ENCODE peak calls at places on chromosomes 3 and 15, in nine cellular contexts. One of them, this sample, is unnamed.

GRCh38 chr3:165491487-165491886 is 295.3 kb upstream of the SLITRK3 start:
- DNase-seq in CD8-positive, alpha-beta memory T cell: no peak
- DNase-seq in mesendoderm: peak; percentile 5
- DNase-seq in cardiac fibroblast: peak; percentile 34
- DNase-seq in retinal pigment epithelial cell: no peak
- DNase-seq in AG04449: no peak
- DNase-seq in suprapubic skin: no peak
- DNase-seq in kidney: no peak
- DNase-seq in AG10803: peak; percentile 0
- DNase-seq in this sample: peak; percentile 49

GRCh38 chr15:62453356-62453755 is 288.3 kb upstream of the C2CD4B start:
- DNase-seq in CD8-positive, alpha-beta memory T cell: no peak
- DNase-seq in mesendoderm: no peak
- DNase-seq in cardiac fibroblast: no peak
- DNase-seq in retinal pigment epithelial cell: no peak
- DNase-seq in AG04449: no peak
- DNase-seq in suprapubic skin: no peak
- DNase-seq in kidney: no peak
- DNase-seq in AG10803: peak; percentile 25
- DNase-seq in this sample: no peak

GRCh38 chr3:48662753-48663488 is at the start of gene CELSR3:
- DNase-seq in CD8-positive, alpha-beta memory T cell: peak; percentile 55
- DNase-seq in mesendoderm: peak; percentile 97
- DNase-seq in cardiac fibroblast: peak; percentile 95
- DNase-seq in retinal pigment epithelial cell: peak; percentile 75
- DNase-seq in AG04449: peak; percentile 36
- DNase-seq in suprapubic skin: no peak
- DNase-seq in kidney: peak; percentile 92
- DNase-seq in AG10803: peak; percentile 91
- DNase-seq in this sample: peak; percentile 85

GRCh38 chr15:81225161-81225671 is 28.5 kb downstream of the IL16 start:
- DNase-seq in CD8-positive, alpha-beta memory T cell: no peak
- DNase-seq in mesendoderm: no peak
- DNase-seq in cardiac fibroblast: peak; percentile 6
- DNase-seq in retinal pigment epithelial cell: no peak
- DNase-seq in AG04449: no peak
- DNase-seq in suprapubic skin: peak; percentile 84
- DNase-seq in kidney: peak; percentile 54
- DNase-seq in AG10803: peak; percentile 22
- DNase-seq in this sample: no peak

GRCh38 chr3:102057781-102058421 is 208.6 kb downstream of the NFKBIZ start:
- DNase-seq in CD8-positive, alpha-beta memory T cell: peak; percentile 12
- DNase-seq in mesendoderm: no peak
- DNase-seq in cardiac fibroblast: no peak
- DNase-seq in retinal pigment epithelial cell: no peak
- DNase-seq in AG04449: no peak
- DNase-seq in suprapubic skin: no peak
- DNase-seq in kidney: no peak
- DNase-seq in AG10803: no peak
- DNase-seq in this sample: no peak

GRCh38 chr3:169929830-169930519 is 18.6 kb downstream of the SAMD7 start:
- DNase-seq in CD8-positive, alpha-beta memory T cell: no peak
- DNase-seq in mesendoderm: peak; percentile 8
- DNase-seq in cardiac fibroblast: no peak
- DNase-seq in retinal pigment epithelial cell: no peak
- DNase-seq in AG04449: no peak
- DNase-seq in suprapubic skin: no peak
- DNase-seq in kidney: no peak
- DNase-seq in AG10803: no peak
- DNase-seq in this sample: no peak

GRCh38 chr15:101615414-101615985 is 36.7 kb downstream of the TM2D3 start:
- DNase-seq in CD8-positive, alpha-beta memory T cell: no peak
- DNase-seq in mesendoderm: peak; percentile 5
- DNase-seq in cardiac fibroblast: peak; percentile 27
- DNase-seq in retinal pigment epithelial cell: no peak
- DNase-seq in AG04449: no peak
- DNase-seq in suprapubic skin: no peak
- DNase-seq in kidney: peak; percentile 85
- DNase-seq in AG10803: peak; percentile 68
- DNase-seq in this sample: no peak

GRCh38 chr3:11391172-11391879 is 119.1 kb downstream of the ATG7 start:
- DNase-seq in CD8-positive, alpha-beta memory T cell: no peak
- DNase-seq in mesendoderm: no peak
- DNase-seq in cardiac fibroblast: peak; percentile 33
- DNase-seq in retinal pigment epithelial cell: no peak
- DNase-seq in AG04449: no peak
- DNase-seq in suprapubic skin: no peak
- DNase-seq in kidney: no peak
- DNase-seq in AG10803: peak; percentile 39
- DNase-seq in this sample: no peak

GRCh38 chr3:20326537-20326936 is 140.5 kb upstream of the SGO1 start:
- DNase-seq in CD8-positive, alpha-beta memory T cell: no peak
- DNase-seq in mesendoderm: no peak
- DNase-seq in cardiac fibroblast: no peak
- DNase-seq in retinal pigment epithelial cell: no peak
- DNase-seq in AG04449: no peak
- DNase-seq in suprapubic skin: no peak
- DNase-seq in kidney: no peak
- DNase-seq in AG10803: no peak
- DNase-seq in this sample: no peak

DNA sequence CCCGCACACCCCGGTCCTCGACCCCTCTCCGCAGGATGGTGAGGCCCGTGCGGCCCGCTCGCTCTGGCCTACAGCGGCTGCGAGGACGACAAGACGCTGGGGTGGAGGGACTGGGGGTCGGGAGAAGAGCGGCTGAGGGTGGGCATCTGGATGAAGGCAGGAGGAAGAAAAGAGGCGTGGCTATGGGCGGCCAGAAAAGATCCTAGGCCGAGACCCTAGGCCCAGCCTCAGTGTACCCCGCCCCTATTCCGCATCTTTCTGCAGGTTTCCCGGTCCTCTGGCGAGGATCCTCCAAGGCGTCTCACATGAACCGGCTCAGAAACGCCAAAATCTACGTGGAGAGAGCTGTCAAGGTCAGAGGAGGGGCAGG is 280 bp downstream of the TTLL3 start:
- DNase-seq in CD8-positive, alpha-beta memory T cell: no peak
- DNase-seq in mesendoderm: peak; percentile 34
- DNase-seq in cardiac fibroblast: no peak
- DNase-seq in retinal pigment epithelial cell: no peak
- DNase-seq in AG04449: no peak
- DNase-seq in suprapubic skin: no peak
- DNase-seq in kidney: peak; percentile 81
- DNase-seq in AG10803: no peak
- DNase-seq in this sample: no peak
- H3K4me3 ChIP-seq in CD8-positive, alpha-beta memory T cell: peak overlapping the region; percentile 63
- H3K4me3 ChIP-seq in mesendoderm: peak overlapping the region; percentile 23
- H3K4me3 ChIP-seq in cardiac fibroblast: peak overlapping the region; percentile 52
- H3K4me3 ChIP-seq in retinal pigment epithelial cell: peak overlapping the region; percentile 57
- H3K4me3 ChIP-seq in AG04449: peak overlapping the region; percentile 60
- H3K4me3 ChIP-seq in suprapubic skin: peak overlapping the region; percentile 93
- H3K4me3 ChIP-seq in kidney: peak overlapping the region; percentile 60
- H3K4me3 ChIP-seq in AG10803: peak overlapping the region; percentile 69
- H3K4me3 ChIP-seq in this sample: peak overlapping the region; percentile 56

GRCh38 chr15:41215708-41216107 is 14.8 kb downstream of the EXD1 start:
- DNase-seq in CD8-positive, alpha-beta memory T cell: no peak
- DNase-seq in mesendoderm: no peak
- DNase-seq in cardiac fibroblast: no peak
- DNase-seq in retinal pigment epithelial cell: no peak
- DNase-seq in AG04449: no peak
- DNase-seq in suprapubic skin: no peak
- DNase-seq in kidney: no peak
- DNase-seq in AG10803: peak; percentile 9
- DNase-seq in this sample: no peak
- H3K4me3 ChIP-seq in CD8-positive, alpha-beta memory T cell: no peak overlapping the region
- H3K4me3 ChIP-seq in mesendoderm: no peak overlapping the region
- H3K4me3 ChIP-seq in cardiac fibroblast: no peak overlapping the region
- H3K4me3 ChIP-seq in retinal pigment epithelial cell: no peak overlapping the region
- H3K4me3 ChIP-seq in AG04449: no peak overlapping the region
- H3K4me3 ChIP-seq in suprapubic skin: no peak overlapping the region
- H3K4me3 ChIP-seq in kidney: no peak overlapping the region
- H3K4me3 ChIP-seq in AG10803: no peak overlapping the region
- H3K4me3 ChIP-seq in this sample: no peak overlapping the region

GRCh38 chr3:36988336-36988735 is 4.6 kb downstream of the EPM2AIP1 start:
- DNase-seq in CD8-positive, alpha-beta memory T cell: no peak
- DNase-seq in mesendoderm: peak; percentile 77
- DNase-seq in cardiac fibroblast: no peak
- DNase-seq in retinal pigment epithelial cell: no peak
- DNase-seq in AG04449: no peak
- DNase-seq in suprapubic skin: no peak
- DNase-seq in kidney: no peak
- DNase-seq in AG10803: no peak
- DNase-seq in this sample: no peak
- H3K4me3 ChIP-seq in CD8-positive, alpha-beta memory T cell: peak overlapping the region; percentile 18
- H3K4me3 ChIP-seq in mesendoderm: no peak overlapping the region
- H3K4me3 ChIP-seq in cardiac fibroblast: no peak overlapping the region
- H3K4me3 ChIP-seq in retinal pigment epithelial cell: no peak overlapping the region
- H3K4me3 ChIP-seq in AG04449: no peak overlapping the region
- H3K4me3 ChIP-seq in suprapubic skin: no peak overlapping the region
- H3K4me3 ChIP-seq in kidney: no peak overlapping the region
- H3K4me3 ChIP-seq in AG10803: no peak overlapping the region
- H3K4me3 ChIP-seq in this sample: no peak overlapping the region

DNA sequence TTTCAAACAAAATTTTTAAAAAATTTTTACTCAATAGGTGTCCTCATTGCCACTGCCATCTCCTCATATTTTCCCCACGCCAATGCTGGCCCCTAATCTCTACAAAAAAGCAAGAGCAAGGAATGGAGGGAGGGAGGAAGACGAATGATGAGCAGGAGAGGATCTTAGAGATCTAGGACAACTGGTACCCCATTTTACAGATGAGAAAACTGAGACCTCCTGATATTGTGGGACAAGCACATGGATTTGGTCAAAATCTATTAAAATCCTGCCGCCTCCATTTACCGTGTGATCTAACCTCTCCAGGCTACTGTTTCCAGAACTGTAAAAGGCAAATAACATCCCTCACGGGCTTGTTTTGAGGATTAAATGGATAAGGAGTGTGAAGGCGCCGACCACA is 4.6 kb downstream of the HEG1 start:
- DNase-seq in CD8-positive, alpha-beta memory T cell: no peak
- DNase-seq in mesendoderm: no peak
- DNase-seq in cardiac fibroblast: no peak
- DNase-seq in retinal pigment epithelial cell: no peak
- DNase-seq in AG04449: no peak
- DNase-seq in suprapubic skin: no peak
- DNase-seq in kidney: no peak
- DNase-seq in AG10803: no peak
- DNase-seq in this sample: no peak
- H3K4me3 ChIP-seq in CD8-positive, alpha-beta memory T cell: peak overlapping the region; percentile 48
- H3K4me3 ChIP-seq in mesendoderm: no peak overlapping the region
- H3K4me3 ChIP-seq in cardiac fibroblast: no peak overlapping the region
- H3K4me3 ChIP-seq in retinal pigment epithelial cell: no peak overlapping the region
- H3K4me3 ChIP-seq in AG04449: peak overlapping the region; percentile 86
- H3K4me3 ChIP-seq in suprapubic skin: no peak overlapping the region
- H3K4me3 ChIP-seq in kidney: no peak overlapping the region
- H3K4me3 ChIP-seq in AG10803: peak overlapping the region; percentile 74
- H3K4me3 ChIP-seq in this sample: no peak overlapping the region

GRCh38 chr3:179640469-179640868 is 12.4 kb upstream of the USP13 start:
- DNase-seq in CD8-positive, alpha-beta memory T cell: no peak
- DNase-seq in mesendoderm: no peak
- DNase-seq in cardiac fibroblast: no peak
- DNase-seq in retinal pigment epithelial cell: no peak
- DNase-seq in AG04449: no peak
- DNase-seq in suprapubic skin: no peak
- DNase-seq in kidney: no peak
- DNase-seq in AG10803: no peak
- DNase-seq in this sample: no peak

GRCh38 chr3:179646177-179646576 is 6.7 kb upstream of the USP13 start:
- DNase-seq in CD8-positive, alpha-beta memory T cell: no peak
- DNase-seq in mesendoderm: no peak
- DNase-seq in cardiac fibroblast: no peak
- DNase-seq in retinal pigment epithelial cell: no peak
- DNase-seq in AG04449: no peak
- DNase-seq in suprapubic skin: no peak
- DNase-seq in kidney: no peak
- DNase-seq in AG10803: no peak
- DNase-seq in this sample: no peak

DNA sequence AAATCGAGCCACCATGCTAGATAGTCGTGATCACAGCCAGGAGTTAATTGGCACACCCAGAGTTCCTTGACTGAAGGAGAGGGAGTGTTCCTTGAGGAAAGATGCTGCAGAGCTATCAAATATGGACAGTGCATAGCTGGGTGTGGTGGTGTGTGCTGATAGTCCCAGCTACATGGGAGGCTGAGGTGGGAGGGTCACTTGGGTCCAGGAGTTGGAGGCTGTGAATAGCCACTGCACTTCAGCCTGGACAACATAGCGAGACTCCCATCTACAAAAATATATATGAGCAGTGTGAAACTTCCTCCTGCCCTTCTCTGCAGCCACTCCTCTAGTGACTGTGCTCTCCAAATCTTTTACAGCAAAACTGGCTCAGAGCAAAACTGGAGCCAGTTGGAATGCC is 10.0 kb upstream of the USP13 start:
- DNase-seq in CD8-positive, alpha-beta memory T cell: no peak
- DNase-seq in mesendoderm: no peak
- DNase-seq in cardiac fibroblast: no peak
- DNase-seq in retinal pigment epithelial cell: no peak
- DNase-seq in AG04449: no peak
- DNase-seq in suprapubic skin: no peak
- DNase-seq in kidney: no peak
- DNase-seq in AG10803: no peak
- DNase-seq in this sample: no peak
- H3K4me3 ChIP-seq in CD8-positive, alpha-beta memory T cell: no peak overlapping the region
- H3K4me3 ChIP-seq in mesendoderm: no peak overlapping the region
- H3K4me3 ChIP-seq in cardiac fibroblast: no peak overlapping the region
- H3K4me3 ChIP-seq in retinal pigment epithelial cell: no peak overlapping the region
- H3K4me3 ChIP-seq in AG04449: no peak overlapping the region
- H3K4me3 ChIP-seq in suprapubic skin: no peak overlapping the region
- H3K4me3 ChIP-seq in kidney: no peak overlapping the region
- H3K4me3 ChIP-seq in AG10803: no peak overlapping the region
- H3K4me3 ChIP-seq in this sample: no peak overlapping the region

GRCh38 chr15:40282870-40283614 is at the start of gene ANKRD63:
- DNase-seq in CD8-positive, alpha-beta memory T cell: no peak
- DNase-seq in mesendoderm: no peak
- DNase-seq in cardiac fibroblast: no peak
- DNase-seq in retinal pigment epithelial cell: no peak
- DNase-seq in AG04449: no peak
- DNase-seq in suprapubic skin: no peak
- DNase-seq in kidney: no peak
- DNase-seq in AG10803: no peak
- DNase-seq in this sample: no peak

GRCh38 chr15:40286061-40286532 is 3.2 kb upstream of the ANKRD63 start:
- DNase-seq in CD8-positive, alpha-beta memory T cell: no peak
- DNase-seq in mesendoderm: peak; percentile 31
- DNase-seq in cardiac fibroblast: no peak
- DNase-seq in retinal pigment epithelial cell: no peak
- DNase-seq in AG04449: no peak
- DNase-seq in suprapubic skin: no peak
- DNase-seq in kidney: no peak
- DNase-seq in AG10803: no peak
- DNase-seq in this sample: no peak

GRCh38 chr15:40282144-40282869 is 557 bp downstream of the ANKRD63 start:
- DNase-seq in CD8-positive, alpha-beta memory T cell: peak; percentile 30
- DNase-seq in mesendoderm: peak; percentile 61
- DNase-seq in cardiac fibroblast: no peak
- DNase-seq in retinal pigment epithelial cell: no peak
- DNase-seq in AG04449: no peak
- DNase-seq in suprapubic skin: no peak
- DNase-seq in kidney: no peak
- DNase-seq in AG10803: no peak
- DNase-seq in this sample: no peak

GRCh38 chr15:40285151-40285898 is 2.5 kb upstream of the ANKRD63 start:
- DNase-seq in CD8-positive, alpha-beta memory T cell: no peak
- DNase-seq in mesendoderm: peak; percentile 74
- DNase-seq in cardiac fibroblast: peak; percentile 48
- DNase-seq in retinal pigment epithelial cell: peak; percentile 41
- DNase-seq in AG04449: no peak
- DNase-seq in suprapubic skin: no peak
- DNase-seq in kidney: no peak
- DNase-seq in AG10803: peak; percentile 55
- DNase-seq in this sample: no peak

GRCh38 chr15:40283615-40284306 is 897 bp upstream of the ANKRD63 start:
- DNase-seq in CD8-positive, alpha-beta memory T cell: no peak
- DNase-seq in mesendoderm: peak; percentile 21
- DNase-seq in cardiac fibroblast: no peak
- DNase-seq in retinal pigment epithelial cell: no peak
- DNase-seq in AG04449: no peak
- DNase-seq in suprapubic skin: no peak
- DNase-seq in kidney: no peak
- DNase-seq in AG10803: no peak
- DNase-seq in this sample: no peak
- H3K4me3 ChIP-seq in CD8-positive, alpha-beta memory T cell: no peak overlapping the region
- H3K4me3 ChIP-seq in mesendoderm: no peak overlapping the region
- H3K4me3 ChIP-seq in cardiac fibroblast: no peak overlapping the region
- H3K4me3 ChIP-seq in retinal pigment epithelial cell: no peak overlapping the region
- H3K4me3 ChIP-seq in AG04449: no peak overlapping the region
- H3K4me3 ChIP-seq in suprapubic skin: peak overlapping the region; percentile 54
- H3K4me3 ChIP-seq in kidney: no peak overlapping the region
- H3K4me3 ChIP-seq in AG10803: no peak overlapping the region
- H3K4me3 ChIP-seq in this sample: no peak overlapping the region